ENCODE peak calls at places on chromosomes 11 and 22, in seven cellular contexts. I is fibroblast of lung, R is lung, V is suprapubic skin, B is Peyer's patch, W is AG04450, L is GM23248. J is an unnamed sample. For H3K27me3, the result is how much of the 10 kb centered on the place peaks cover.

GRCh38 chr11:65440831-65441499 is 18.4 kb downstream of the NEAT1 start:
- DNase-seq in W (no peak), I (peak), R (no peak), B (no peak), L (peak), V (peak), J (no peak)

GRCh38 chr11:19398772-19399542 is 158.2 kb upstream of the E2F8 start:
- DNase-seq in W (peak), I (peak), L (peak), R (no peak), B (no peak), V (no peak), J (no peak)

GRCh38 chr11:42593426-42593825 is 718.4 kb upstream of the API5 start:
- DNase-seq in I (no peak), B (no peak), V (no peak), R (no peak), W (no peak), L (no peak), J (no peak)

GRCh38 chr22:43152355-43153071 is 1.2 kb downstream of the TSPO start:
- DNase-seq in B (peak), R (peak), L (peak), W (no peak), I (peak), V (peak), J (no peak)

GRCh38 chr22:41831828-41832552 is 915 bp upstream of the SREBF2 start:
- DNase-seq in V (no peak), R (no peak), L (peak), W (no peak), B (no peak), I (no peak), J (no peak)

GRCh38 chr11:2482745-2483144 is 37.9 kb downstream of the KCNQ1 start:
- DNase-seq in W (no peak), I (no peak), V (no peak), L (no peak), R (no peak), B (no peak), J (no peak)

GRCh38 chr22:38228873-38229740 is 27.3 kb downstream of the MAFF start:
- DNase-seq in R (no peak), I (peak), W (no peak), L (peak), B (peak), V (peak), J (no peak)

GRCh38 chr22:49657275-49657973 is 170.2 kb downstream of the BRD1 start:
- DNase-seq in L (no peak), B (peak), R (peak), W (no peak), I (no peak), V (peak), J (no peak)

GRCh38 chr11:67056640-67057409 is at the start of gene RHOD:
- DNase-seq in R (peak), B (peak), I (peak), W (no peak), V (no peak), L (peak), J (no peak)

GRCh38 chr11:124119103-124119502 is 3.9 kb downstream of the VWA5A start:
- DNase-seq in L (no peak), B (no peak), W (no peak), I (no peak), R (no peak), V (no peak), J (no peak)

GRCh38 chr11:59802639-59803176 is 7.9 kb downstream of the MRPL16 start:
- DNase-seq in L (peak), R (no peak), B (no peak), W (no peak), V (no peak), I (peak), J (peak)

GRCh38 chr11:97743205-97743742 is 1277.5 kb upstream of the CNTN5 start:
- DNase-seq in I (peak), R (no peak), B (no peak), W (no peak), V (no peak), L (no peak), J (no peak)

GRCh38 chr11:16779436-16779835 is 41.0 kb downstream of the C11orf58 start:
- DNase-seq in B (no peak), I (no peak), L (no peak), R (no peak), W (no peak), V (no peak), J (no peak)

GRCh38 chr11:14446701-14447169 is 52.9 kb downstream of the COPB1 start:
- DNase-seq in L (peak), B (no peak), W (no peak), V (no peak), R (no peak), I (peak), J (no peak)

GRCh38 chr11:2538951-2539735 is 94.3 kb downstream of the KCNQ1 start:
- DNase-seq in R (no peak), B (peak), L (no peak), I (no peak), W (no peak), V (peak), J (no peak)

GRCh38 chr11:134949121-134949591 is 537.1 kb upstream of the B3GAT1 start:
- DNase-seq in B (no peak), V (no peak), I (peak), W (no peak), L (peak), R (no peak), J (no peak)

GRCh38 chr11:2933376-2934056 is 4.3 kb upstream of the PHLDA2 start:
- DNase-seq in L (peak), R (peak), B (peak), I (peak), V (peak), W (peak), J (no peak)

GRCh38 chr11:1756024-1756561 is 5.7 kb upstream of the IFITM10 start:
- DNase-seq in B (no peak), V (no peak), I (no peak), W (no peak), R (no peak), L (no peak), J (no peak)

GRCh38 chr22:42920101-42920820 is 63.2 kb upstream of the ARFGAP3 start:
- DNase-seq in B (no peak), V (no peak), L (peak), I (peak), R (no peak), W (no peak), J (no peak)

GRCh38 chr22:17194213-17194612 is 25.0 kb downstream of the ADA2 start:
- DNase-seq in I (no peak), W (no peak), R (no peak), V (no peak), L (no peak), B (no peak), J (no peak)

GRCh38 chr11:83970061-83970671 is 684.0 kb upstream of the CCDC90B start:
- DNase-seq in B (no peak), V (no peak), I (no peak), L (no peak), W (no peak), R (no peak), J (no peak)

GRCh38 chr11:108902027-108902469 is 237.2 kb downstream of the DDX10 start:
- DNase-seq in B (no peak), L (no peak), V (no peak), R (no peak), W (no peak), I (no peak), J (no peak)

GRCh38 chr22:21634844-21635243 is 2.3 kb downstream of the CCDC116 start:
- DNase-seq in W (no peak), R (no peak), L (no peak), B (no peak), V (no peak), I (no peak), J (peak)

GRCh38 chr11:36427079-36427478 is 83.0 kb downstream of the TRAF6 start:
- DNase-seq in L (peak), B (no peak), R (no peak), I (no peak), V (no peak), W (no peak), J (no peak)

GRCh38 chr11:71436861-71437260 is 11.3 kb downstream of the DHCR7 start:
- DNase-seq in I (no peak), V (no peak), B (no peak), W (no peak), L (no peak), R (no peak), J (no peak)

GRCh38 chr11:71440021-71440755 is 8.0 kb downstream of the DHCR7 start:
- DNase-seq in V (no peak), W (no peak), I (no peak), B (no peak), R (no peak), L (no peak), J (no peak)

GRCh38 chr11:71438650-71439049 is 9.5 kb downstream of the DHCR7 start:
- DNase-seq in R (no peak), I (no peak), V (peak), W (no peak), L (no peak), B (no peak), J (no peak)

GRCh38 chr11:71437399-71437798 is 10.8 kb downstream of the DHCR7 start:
- DNase-seq in B (peak), V (no peak), W (no peak), I (no peak), R (no peak), L (no peak), J (no peak)

GRCh38 chr11:71437879-71438278 is 10.3 kb downstream of the DHCR7 start:
- DNase-seq in W (no peak), L (no peak), I (no peak), R (no peak), B (no peak), V (no peak), J (no peak)
- H3K27ac ChIP-seq in W (no peak), L (no peak), I (no peak), R (no peak), B (no peak), V (no peak), J (no peak)

GRCh38 chr22:19755722-19756287 is 4.8 kb upstream of the TBX1 start:
- DNase-seq in V (no peak), W (no peak), L (no peak), R (no peak), I (no peak), B (no peak), J (no peak)
- H3K27me3 ChIP-seq in V (half or more), W (half or more), L (under half), R (under half), I (half or more), B (under half), J (under half)

GRCh38 chr11:69442807-69443137 is 38.7 kb upstream of the LINC01488 start:
- DNase-seq in I (peak), R (no peak), W (no peak), V (no peak), B (no peak), L (peak), J (no peak)

GRCh38 chr11:69442012-69442806 is 39.3 kb upstream of the LINC01488 start:
- DNase-seq in R (no peak), V (no peak), W (no peak), I (peak), L (peak), B (no peak), J (no peak)

GRCh38 chr11:69444381-69445130 is 36.9 kb upstream of the LINC01488 start:
- DNase-seq in V (no peak), I (peak), R (peak), L (peak), W (peak), B (no peak), J (no peak)

GRCh38 chr11:69443968-69444364 is 37.5 kb upstream of the LINC01488 start:
- DNase-seq in B (no peak), R (no peak), L (peak), I (peak), W (no peak), V (no peak), J (no peak)

DNA sequence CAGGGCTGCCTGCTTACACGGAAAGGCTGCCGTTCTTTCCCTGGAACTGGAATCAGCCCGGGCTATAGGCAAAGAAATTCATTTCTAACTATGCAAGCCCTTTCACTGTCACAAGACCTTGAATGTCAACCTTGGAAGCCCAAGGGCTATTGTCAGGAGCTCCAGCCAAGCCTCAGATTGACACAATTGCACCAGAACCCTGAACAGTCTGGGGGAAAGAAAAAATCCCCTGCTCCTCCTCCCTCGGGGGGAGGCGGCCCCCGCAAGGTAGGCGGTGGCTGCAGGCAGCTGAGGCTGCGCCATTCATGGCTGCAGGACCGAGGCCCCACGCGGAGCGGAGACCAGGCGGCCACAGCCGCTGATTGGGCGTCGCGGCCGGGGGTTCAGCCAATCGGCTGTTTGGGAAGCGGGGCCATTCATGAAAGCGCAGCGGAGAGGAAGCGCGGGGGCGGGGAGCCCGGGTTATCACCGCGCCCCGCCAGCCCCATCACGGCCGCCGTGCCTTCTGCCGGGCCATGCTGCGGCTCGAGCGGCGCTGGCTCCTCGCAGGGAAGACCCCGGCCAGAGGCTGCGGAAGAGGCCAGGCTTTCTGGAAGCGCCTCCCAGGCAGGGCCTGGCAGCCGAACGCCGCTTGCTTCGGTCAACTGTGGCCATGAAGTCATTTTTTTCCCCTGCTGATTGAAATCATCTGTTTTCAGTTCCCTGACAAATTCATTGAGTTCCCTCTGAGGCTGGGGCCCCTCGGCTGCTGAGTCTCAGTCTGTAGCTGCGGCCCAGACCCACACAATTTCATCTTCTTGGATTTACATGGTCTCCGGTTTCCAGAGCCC is 38.1 kb upstream of the LINC01488 start:
- DNase-seq in B (peak), I (peak), R (peak), W (peak), L (peak), V (peak), J (peak)
- H3K4me3 ChIP-seq in B (peak), I (peak), R (no peak), W (peak), L (peak), V (peak), J (peak)

DNA sequence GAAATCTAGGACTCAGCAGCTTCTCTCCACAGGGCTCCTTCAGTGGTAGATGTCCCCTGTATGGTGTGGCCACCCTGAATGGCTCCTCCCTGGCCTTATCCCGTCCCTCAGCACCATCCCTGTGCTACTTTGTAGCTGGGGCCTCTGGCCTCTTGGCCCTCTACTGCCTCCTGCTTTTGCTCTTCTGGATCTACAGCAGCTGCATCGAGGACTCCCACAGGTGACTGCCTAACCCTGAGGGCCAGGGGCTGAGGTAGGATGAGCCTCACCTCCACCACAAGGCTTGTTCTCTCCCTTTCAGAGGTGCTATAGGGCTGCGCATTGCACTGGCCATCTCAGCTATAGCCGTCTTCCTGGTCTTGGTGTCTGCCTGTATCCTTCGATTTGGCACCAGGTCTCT is 1.8 kb downstream of the TMEM179B start:
- DNase-seq in V (no peak), I (no peak), L (no peak), W (no peak), B (no peak), R (no peak), J (no peak)
- H3K27ac ChIP-seq in V (no peak), I (no peak), L (peak), W (no peak), B (peak), R (peak), J (no peak)

GRCh38 chr11:31818874-31819331 is 7.8 kb upstream of the PAX6 start:
- DNase-seq in B (peak), R (no peak), I (no peak), V (no peak), W (no peak), L (no peak), J (no peak)
- H3K27me3 ChIP-seq in B (under half), R (under half), I (half or more), V (half or more), W (half or more), L (half or more), J (half or more)

DNA sequence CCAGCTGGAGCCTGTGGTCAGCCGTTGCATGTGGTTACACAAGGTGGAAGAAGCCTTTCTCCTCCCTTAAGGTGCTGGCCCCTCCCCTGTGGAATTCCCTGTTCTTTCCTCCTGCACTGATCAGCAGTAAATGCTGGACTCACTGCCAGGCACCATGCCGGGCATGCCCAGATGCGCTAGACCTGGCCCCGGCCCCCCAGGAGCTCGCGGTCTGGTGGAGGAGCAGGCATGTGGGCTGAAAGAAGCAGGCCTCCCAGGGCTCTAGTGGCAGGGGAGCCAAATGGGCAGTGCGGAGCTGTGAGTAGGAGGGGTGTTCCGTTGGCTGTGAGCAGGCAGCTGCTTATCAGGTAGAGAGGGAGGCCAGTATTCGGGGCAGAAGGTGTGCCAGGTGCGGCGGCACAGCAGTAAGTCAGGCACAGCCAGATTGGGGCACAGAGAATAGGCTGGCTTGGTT is 10.2 kb downstream of the DGKZ start:
- DNase-seq in V (no peak), L (no peak), B (peak), I (no peak), W (no peak), R (no peak), J (no peak)
- H3K4me3 ChIP-seq in V (no peak), L (no peak), B (no peak), I (no peak), W (no peak), R (no peak), J (no peak)

J was measured in WERI-Rb-1.